ENCODE peak calls at places on chromosomes 2 and 18, in nine cellular contexts. U, X, Y, G, I, Q, A, F and M are unnamed samples.

GRCh38 chr2:176097820-176098365 is 1.7 kb upstream of the HOXD12 start:
- DNase-seq in U (no peak), X (no peak), Y (no peak), G (no peak), I (peak), Q (no peak), A (no peak), F (no peak), M (no peak)

GRCh38 chr18:5894613-5895299 is 566 bp downstream of the TMEM200C start:
- DNase-seq in U (no peak), X (peak), Y (no peak), G (no peak), I (peak), Q (no peak), A (no peak), F (peak), M (no peak)

GRCh38 chr2:37652199-37652640 is 19.2 kb downstream of the CDC42EP3 start:
- DNase-seq in U (no peak), X (no peak), Y (no peak), G (no peak), I (no peak), Q (no peak), A (peak), F (no peak), M (no peak)

GRCh38 chr2:169464508-169465386 is 14.5 kb upstream of the BBS5 start:
- DNase-seq in U (no peak), X (no peak), Y (no peak), G (no peak), I (peak), Q (peak), A (no peak), F (no peak), M (no peak)

GRCh38 chr18:29174891-29175290 is 998.0 kb upstream of the CDH2 start:
- DNase-seq in U (no peak), X (no peak), Y (no peak), G (no peak), I (peak), Q (no peak), A (no peak), F (no peak), M (no peak)

GRCh38 chr2:237702439-237703397 is 75.3 kb downstream of the LRRFIP1 start:
- DNase-seq in U (no peak), X (no peak), Y (no peak), G (no peak), I (peak), Q (no peak), A (no peak), F (no peak), M (no peak)

GRCh38 chr18:57837917-57838548 is 34.9 kb upstream of the ATP8B1 start:
- DNase-seq in U (no peak), X (no peak), Y (peak), G (no peak), I (no peak), Q (no peak), A (peak), F (no peak), M (no peak)

GRCh38 chr2:73907840-73908452 is 15.1 kb downstream of the ACTG2 start:
- DNase-seq in U (peak), X (peak), Y (peak), G (peak), I (peak), Q (peak), A (peak), F (peak), M (peak)

GRCh38 chr2:98412751-98413445 is 31.8 kb upstream of the INPP4A start:
- DNase-seq in U (peak), X (peak), Y (peak), G (peak), I (peak), Q (peak), A (peak), F (peak), M (no peak)

GRCh38 chr2:12155308-12156061 is 409.1 kb downstream of the LPIN1 start:
- DNase-seq in U (no peak), X (no peak), Y (peak), G (no peak), I (no peak), Q (no peak), A (no peak), F (no peak), M (no peak)